ENCODE peak calls at places on chromosome 17, in nine cellular contexts. L is H54; W is HL-60; F is activated T-cell treated with anti-CD3 and anti-CD28 coated beads for 24 hours; M is activated CD4-positive, alpha-beta T cell treated with anti-CD3 and anti-CD28 coated beads, Interleukin-2, amount 50 U/mL, for 48 hours; V is activated T-helper 1 cell treated with Interleukin-2 at 50 U/mL for 16 hours; O is GM12891; G is IMR-90; I is NCI-H1092. J is an unnamed sample.
A peak's percentile ranks its signal among the peaks of the same experiment; 100 is the strongest.

GRCh38 chr17:49817993-49818392 is 29.5 kb downstream of the KAT7 start:
- DNase-seq in I (no peak), O (no peak), V (peak; percentile 41), L (no peak), F (peak; percentile 20), W (no peak), M (peak; percentile 18), G (no peak), J (no peak)

GRCh38 chr17:65743313-65743665 is 181.8 kb upstream of the AXIN2 start:
- DNase-seq in W (no peak), G (peak; percentile 51), V (no peak), L (no peak), I (no peak), F (no peak), O (no peak), M (no peak), J (no peak)

GRCh38 chr17:32239457-32239856 is 26.2 kb upstream of the RHBDL3 start:
- DNase-seq in O (no peak), L (no peak), I (no peak), W (no peak), F (no peak), V (no peak), G (no peak), M (no peak), J (no peak)

GRCh38 chr17:4485676-4486646 is 12.7 kb upstream of the SPNS2 start:
- DNase-seq in V (peak; percentile 45), G (no peak), I (no peak), M (peak; percentile 50), O (peak; percentile 57), W (no peak), F (peak; percentile 53), L (no peak), J (no peak)

GRCh38 chr17:62950067-62950466 is 16.0 kb upstream of the TANC2 start:
- DNase-seq in O (no peak), F (no peak), V (no peak), G (peak; percentile 45), W (no peak), M (no peak), L (peak; percentile 34), I (no peak), J (peak; percentile 11)

GRCh38 chr17:36183001-36183810 is 6.8 kb upstream of the TBC1D3B start:
- DNase-seq in G (peak; percentile 54), F (no peak), M (no peak), W (peak; percentile 51), I (no peak), L (peak; percentile 27), V (no peak), O (peak; percentile 64), J (peak; percentile 41)

GRCh38 chr17:81279278-81280073 is 15.6 kb downstream of the SLC38A10 start:
- DNase-seq in L (no peak), W (no peak), V (no peak), G (no peak), M (no peak), I (no peak), F (no peak), O (no peak), J (no peak)

GRCh38 chr17:40561871-40562611 is 3.2 kb downstream of the CCR7 start:
- DNase-seq in W (no peak), M (peak; percentile 64), V (no peak), L (no peak), I (no peak), O (no peak), G (no peak), F (peak; percentile 60), J (no peak)

GRCh38 chr17:29582767-29583166 is 6.7 kb downstream of the GIT1 start:
- DNase-seq in G (no peak), F (no peak), M (no peak), V (no peak), O (no peak), L (no peak), I (no peak), W (no peak), J (no peak)

GRCh38 chr17:56737741-56738161 is 96.0 kb downstream of the C17orf67 start:
- DNase-seq in L (peak; percentile 22), V (no peak), W (peak; percentile 9), I (no peak), F (no peak), G (peak; percentile 82), O (no peak), M (no peak), J (peak; percentile 79)

GRCh38 chr17:28724500-28725165 is 1.4 kb downstream of the TLCD1 start:
- DNase-seq in F (no peak), G (no peak), O (no peak), I (no peak), L (no peak), V (no peak), M (no peak), W (no peak), J (no peak)

GRCh38 chr17:44804301-44805061 is 25.6 kb downstream of the GJC1 start:
- DNase-seq in W (no peak), G (no peak), I (no peak), L (no peak), M (no peak), V (no peak), O (no peak), F (no peak), J (no peak)

GRCh38 chr17:42135664-42136653 is 13.4 kb downstream of the HSPB9 start:
- DNase-seq in G (peak; percentile 85), V (no peak), O (no peak), L (peak; percentile 79), W (peak; percentile 72), F (no peak), I (no peak), M (no peak), J (no peak)

GRCh38 chr17:37815516-37815915 is 70.7 kb upstream of the HNF1B start:
- DNase-seq in I (no peak), O (no peak), W (no peak), L (no peak), F (no peak), G (no peak), V (no peak), M (no peak), J (no peak)

GRCh38 chr17:79020631-79021301 is 3.2 kb upstream of the C1QTNF1 start:
- DNase-seq in L (no peak), O (no peak), W (no peak), F (no peak), I (no peak), G (no peak), M (no peak), V (no peak), J (no peak)

GRCh38 chr17:49971848-49972485 is 3.0 kb downstream of the DLX4 start:
- DNase-seq in O (no peak), L (no peak), G (no peak), I (no peak), W (no peak), V (no peak), M (no peak), F (no peak), J (peak; percentile 63)

GRCh38 chr17:40553694-40554534 is 11.4 kb downstream of the CCR7 start:
- DNase-seq in F (no peak), O (no peak), L (no peak), M (peak; percentile 31), I (peak; percentile 10), W (no peak), G (peak; percentile 43), V (no peak), J (no peak)

GRCh38 chr17:36205637-36206458 is 5.0 kb upstream of the CCL4L2 start:
- DNase-seq in M (no peak), V (no peak), L (no peak), F (no peak), I (no peak), W (no peak), O (no peak), G (no peak), J (no peak)

GRCh38 chr17:7650509-7651096 is at the start of gene ATP1B2:
- DNase-seq in O (peak; percentile 72), I (peak; percentile 44), L (no peak), V (peak; percentile 57), W (no peak), F (peak; percentile 61), M (peak; percentile 74), G (no peak), J (peak; percentile 88)

GRCh38 chr17:48818361-48818841 is 1.4 kb upstream of the TTLL6 start:
- DNase-seq in F (no peak), O (no peak), L (no peak), M (no peak), I (no peak), W (no peak), G (no peak), V (no peak), J (peak; percentile 86)

GRCh38 chr17:40903129-40903847 is 18.2 kb upstream of the KRT20 start:
- DNase-seq in F (no peak), I (peak; percentile 3), L (peak; percentile 51), W (no peak), O (no peak), M (no peak), V (no peak), G (peak; percentile 70), J (no peak)

GRCh38 chr17:74945543-74945942 is 9.8 kb downstream of the OTOP3 start:
- DNase-seq in F (no peak), M (no peak), V (no peak), W (no peak), L (no peak), O (no peak), G (no peak), I (no peak), J (no peak)

GRCh38 chr17:40960144-40960543 is 6.6 kb downstream of the KRT39 start:
- DNase-seq in O (no peak), G (peak; percentile 51), L (no peak), I (no peak), F (no peak), M (no peak), W (no peak), V (no peak), J (peak; percentile 20)

GRCh38 chr17:58330997-58331814 is 2.6 kb upstream of the TSPOAP1 start:
- DNase-seq in O (no peak), F (peak; percentile 83), L (no peak), W (peak; percentile 85), V (peak; percentile 61), G (no peak), I (no peak), M (peak; percentile 75), J (no peak)

GRCh38 chr17:43974541-43975315 is 21.0 kb upstream of the PYY start:
- DNase-seq in W (no peak), L (no peak), O (no peak), F (no peak), G (no peak), M (no peak), I (no peak), V (no peak), J (no peak)

GRCh38 chr17:37361543-37361942 is 14.2 kb upstream of the C17orf78 start:
- DNase-seq in G (no peak), W (no peak), I (no peak), M (no peak), F (no peak), V (no peak), L (no peak), O (no peak), J (no peak)

GRCh38 chr17:64779344-64780095 is 117.4 kb upstream of the SMURF2 start:
- DNase-seq in O (no peak), L (no peak), M (no peak), W (no peak), F (no peak), G (no peak), V (no peak), I (no peak), J (peak; percentile 76)

J was measured in ELF-1.